ENCODE peak calls at places on chromosomes 16 and 17, in eight cellular contexts. Z is pancreas; K is neural progenitor cell; H is endothelial cell of umbilical vein; O is IMR-90; A is CD8-positive, alpha-beta T cell; L is heart left ventricle; N is AG10803. V is an unnamed sample.

GRCh38 chr17:47317119-47317518 is 6.6 kb upstream of the EFCAB13 start:
- DNase-seq in L (no peak), A (no peak), O (peak), H (no peak), N (peak), Z (no peak), K (no peak), V (no peak)

GRCh38 chr17:64357191-64357981 is 33.3 kb downstream of the PECAM1 start:
- DNase-seq in A (no peak), H (peak), N (peak), L (peak), K (no peak), O (peak), Z (no peak), V (peak)

GRCh38 chr16:11757671-11758545 is 15.3 kb upstream of the TXNDC11 start:
- DNase-seq in N (peak), K (no peak), O (peak), H (peak), A (no peak), L (no peak), Z (no peak), V (peak)

GRCh38 chr16:24499193-24499814 is 40.1 kb upstream of the RBBP6 start:
- DNase-seq in O (peak), A (no peak), L (no peak), N (peak), H (peak), K (peak), Z (no peak), V (no peak)

GRCh38 chr16:2086136-2086742 is 38.5 kb downstream of the TSC2 start:
- DNase-seq in O (no peak), N (no peak), K (no peak), A (no peak), H (no peak), Z (no peak), L (no peak), V (no peak)

GRCh38 chr16:70453891-70454220 is 539 bp upstream of the FCSK start:
- DNase-seq in O (no peak), Z (no peak), L (no peak), A (no peak), K (peak), H (no peak), N (peak), V (no peak)

GRCh38 chr17:51734976-51735375 is 423.5 kb downstream of the CA10 start:
- DNase-seq in N (no peak), H (no peak), K (no peak), Z (no peak), L (no peak), A (no peak), O (no peak), V (no peak)

GRCh38 chr17:7001562-7001961 is 5.7 kb downstream of the ALOX12 start:
- DNase-seq in A (no peak), Z (no peak), H (peak), L (no peak), O (no peak), N (no peak), K (peak), V (no peak)

GRCh38 chr16:68473358-68474064 is 25.2 kb upstream of the SMPD3 start:
- DNase-seq in Z (no peak), O (no peak), K (no peak), H (peak), A (no peak), L (no peak), N (no peak), V (no peak)

GRCh38 chr16:86566601-86566965 is at the start of gene FOXC2:
- DNase-seq in A (no peak), K (peak), Z (peak), O (peak), N (peak), L (peak), H (peak), V (no peak)

GRCh38 chr17:48054238-48055185 is 6.4 kb downstream of the NFE2L1 start:
- DNase-seq in L (peak), Z (peak), O (peak), N (peak), K (peak), A (no peak), H (no peak), V (no peak)

GRCh38 chr16:15636392-15636873 is 6.5 kb downstream of the MARF1 start:
- DNase-seq in L (no peak), K (no peak), H (peak), N (no peak), A (no peak), O (no peak), Z (no peak), V (no peak)

GRCh38 chr16:681746-682427 is 1.7 kb downstream of the STUB1 start:
- DNase-seq in O (no peak), Z (no peak), K (no peak), H (no peak), N (no peak), A (no peak), L (no peak), V (no peak)

GRCh38 chr17:27613425-27613824 is 17.6 kb upstream of the LGALS9 start:
- DNase-seq in N (no peak), K (no peak), L (no peak), O (no peak), Z (no peak), H (no peak), A (no peak), V (no peak)

GRCh38 chr17:69732272-69732671 is 317.8 kb downstream of the MAP2K6 start:
- DNase-seq in H (no peak), K (no peak), L (no peak), N (no peak), O (peak), A (no peak), Z (no peak), V (no peak)

GRCh38 chr16:88508376-88508867 is 55.3 kb downstream of the ZFPM1 start:
- DNase-seq in H (no peak), N (no peak), A (no peak), O (no peak), K (no peak), L (no peak), Z (peak), V (no peak)

GRCh38 chr17:37090941-37091340 is 142.2 kb downstream of the AATF start:
- DNase-seq in K (no peak), H (no peak), N (no peak), L (no peak), A (no peak), Z (no peak), O (no peak), V (no peak)

GRCh38 chr17:38943607-38944006 is 18.2 kb downstream of the LASP1NB start:
- DNase-seq in K (no peak), H (no peak), O (peak), Z (no peak), N (no peak), L (no peak), A (no peak), V (no peak)

GRCh38 chr17:17724991-17725852 is 44.0 kb downstream of the RAI1 start:
- DNase-seq in H (peak), L (no peak), Z (no peak), N (no peak), A (no peak), O (no peak), K (peak), V (no peak)

GRCh38 chr16:4090476-4090875 is 25.8 kb downstream of the ADCY9 start:
- DNase-seq in Z (no peak), O (no peak), A (no peak), L (peak), H (peak), K (no peak), N (no peak), V (no peak)

GRCh38 chr17:45132302-45132568 is at the start of gene PLCD3:
- DNase-seq in K (peak), H (no peak), Z (no peak), O (no peak), L (no peak), A (no peak), N (no peak), V (no peak)

GRCh38 chr17:46191332-46192210 is 1.7 kb downstream of the KANSL1 start:
- DNase-seq in Z (peak), H (peak), O (no peak), K (peak), A (no peak), L (peak), N (peak), V (no peak)

GRCh38 chr17:33888455-33888854 is 366.6 kb upstream of the CCL2 start:
- DNase-seq in K (no peak), L (no peak), N (no peak), O (no peak), H (no peak), Z (no peak), A (no peak), V (no peak)

GRCh38 chr16:10362077-10362863 is 23.6 kb upstream of the ATF7IP2 start:
- DNase-seq in Z (no peak), A (no peak), H (no peak), N (no peak), K (no peak), L (no peak), O (no peak), V (no peak)

GRCh38 chr17:8226536-8227237 is 16.3 kb upstream of the AURKB start:
- DNase-seq in N (peak), H (peak), L (peak), A (no peak), O (peak), Z (peak), K (peak), V (no peak)

GRCh38 chr17:43897827-43898226 is 9.5 kb downstream of the MPP2 start:
- DNase-seq in L (no peak), A (no peak), H (no peak), O (no peak), Z (no peak), N (no peak), K (no peak), V (no peak)

GRCh38 chr17:77441130-77441920 is 300.6 kb downstream of the SEC14L1 start:
- DNase-seq in N (no peak), H (no peak), A (peak), O (no peak), L (no peak), Z (no peak), K (no peak), V (no peak)
- H3K4me3 ChIP-seq in N (no peak), H (no peak), A (peak), O (no peak), L (no peak), Z (no peak), K (no peak), V (no peak)

GRCh38 chr16:84959045-84959576 is 52.2 kb downstream of the ZDHHC7 start:
- DNase-seq in N (no peak), H (no peak), A (no peak), K (no peak), O (no peak), L (no peak), Z (no peak), V (no peak)
- TF ChIP-seq CTCF in N (peak), H (peak), A (no peak), K (peak), O (peak), L (no peak), Z (no peak), V (peak)

GRCh38 chr17:79005063-79005861 is 4.3 kb downstream of the CANT1 start:
- DNase-seq in H (peak), A (no peak), Z (peak), K (no peak), L (no peak), N (no peak), O (no peak), V (no peak)
- H3K4me3 ChIP-seq in H (no peak), A (no peak), Z (no peak), K (no peak), L (no peak), N (no peak), O (no peak), V (no peak)

GRCh38 chr17:73654241-73654640 is 10.0 kb upstream of the SDK2 start:
- DNase-seq in N (no peak), A (no peak), H (no peak), O (no peak), K (no peak), L (no peak), Z (no peak), V (no peak)

GRCh38 chr17:73658821-73659220 is 14.6 kb upstream of the SDK2 start:
- DNase-seq in N (no peak), A (no peak), L (no peak), O (no peak), H (no peak), K (no peak), Z (no peak), V (no peak)

GRCh38 chr17:73652886-73653480 is 8.7 kb upstream of the SDK2 start:
- DNase-seq in H (no peak), A (no peak), L (no peak), Z (no peak), K (peak), O (no peak), N (no peak), V (no peak)

GRCh38 chr17:73653810-73654209 is 9.6 kb upstream of the SDK2 start:
- DNase-seq in A (no peak), O (no peak), N (no peak), K (no peak), H (no peak), L (no peak), Z (no peak), V (no peak)

DNA sequence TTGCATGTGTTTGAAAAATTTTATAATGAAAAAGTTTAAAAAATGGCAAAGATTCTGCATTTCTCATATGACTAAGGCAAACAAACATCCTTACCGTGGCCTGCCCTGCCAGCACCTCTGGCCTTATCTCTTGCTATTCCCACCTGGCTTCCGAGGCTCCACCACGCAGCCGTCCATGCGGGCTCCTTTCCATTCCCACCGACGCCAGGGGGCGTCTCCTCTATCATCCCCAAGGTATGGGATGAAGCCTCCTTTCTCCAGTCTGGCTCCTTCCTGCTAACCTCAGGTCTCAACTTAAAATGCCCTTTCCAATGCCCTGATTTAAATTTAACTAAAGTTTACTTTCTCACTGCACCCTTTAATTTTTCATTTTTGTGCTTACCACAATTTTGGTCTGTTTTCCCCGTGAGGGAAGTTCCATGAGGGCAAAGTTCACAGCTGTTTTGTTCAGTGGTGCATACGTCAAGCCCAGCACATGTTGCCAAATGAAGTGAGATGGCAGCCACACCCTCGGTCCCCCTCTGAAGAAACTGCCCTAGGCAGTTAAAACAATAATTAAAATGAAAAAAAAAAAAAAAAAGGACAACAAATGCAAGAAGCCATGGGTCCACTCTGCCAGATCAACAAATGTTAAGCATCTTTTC is 13.3 kb upstream of the SDK2 start:
- DNase-seq in O (no peak), N (no peak), K (peak), H (no peak), L (no peak), Z (peak), A (no peak), V (no peak)
- TF ChIP-seq CTCF in O (peak), N (peak), K (peak), H (no peak), L (peak), Z (no peak), A (no peak), V (peak)

GRCh38 chr17:80782536-80783427 is 208.9 kb upstream of the CHMP6 start:
- DNase-seq in O (peak), A (peak), N (peak), Z (no peak), H (peak), K (no peak), L (no peak), V (no peak)
- H3K4me3 ChIP-seq in O (no peak), A (peak), N (no peak), Z (no peak), H (no peak), K (no peak), L (no peak), V (no peak)